ENCODE peak calls at places on chromosome 7, in nine cellular contexts. F is left ventricle myocardium inferior; E is CD8-positive, alpha-beta memory T cell; Z is heart left ventricle; L is brain microvascular endothelial cell; G is hepatocyte; D is colonic mucosa; N is body of pancreas; P is neuronal stem cell. S is an unnamed sample.

GRCh38 chr7:150357277-150357676 is 11.3 kb upstream of the REPIN1 start:
- DNase-seq in F (no peak), E (peak; percentile 44), Z (no peak), L (no peak), G (no peak), D (no peak), N (no peak), P (no peak), S (no peak)

GRCh38 chr7:127876393-127876792 is 154.8 kb downstream of the LRRC4 start:
- DNase-seq in F (no peak), E (no peak), Z (no peak), L (peak; percentile 20), G (no peak), D (no peak), N (no peak), P (no peak), S (no peak)

GRCh38 chr7:155371331-155371883 is 73.7 kb downstream of the INSIG1 start:
- DNase-seq in F (no peak), E (no peak), Z (no peak), L (no peak), G (no peak), D (no peak), N (no peak), P (no peak), S (no peak)

GRCh38 chr7:113561446-113561845 is 357.4 kb downstream of the PPP1R3A start:
- DNase-seq in F (no peak), E (no peak), Z (no peak), L (peak; percentile 59), G (no peak), D (no peak), N (no peak), P (no peak), S (peak; percentile 16)

GRCh38 chr7:143979359-143979758 is 20.8 kb upstream of the OR6B1 start:
- DNase-seq in F (no peak), E (no peak), Z (no peak), L (peak; percentile 47), G (no peak), D (no peak), N (no peak), P (no peak), S (no peak)

GRCh38 chr7:142384508-142384922 is 126.7 kb upstream of the PRSS58 start:
- DNase-seq in F (no peak), E (no peak), Z (no peak), L (no peak), G (no peak), D (no peak), N (no peak), P (no peak), S (no peak)

GRCh38 chr7:17055596-17055995 is 173.8 kb upstream of the AGR3 start:
- DNase-seq in F (no peak), E (no peak), Z (no peak), L (no peak), G (no peak), D (no peak), N (no peak), P (no peak), S (no peak)

GRCh38 chr7:131692131-131692960 is 135.9 kb upstream of the PODXL start:
- DNase-seq in F (peak; percentile 45), E (peak; percentile 5), Z (peak; percentile 39), L (peak; percentile 52), G (peak; percentile 86), D (peak; percentile 72), N (peak; percentile 60), P (peak; percentile 78), S (no peak)

GRCh38 chr7:27196287-27196739 is 3.6 kb downstream of the HOXA13 start:
- DNase-seq in F (peak; percentile 83), E (peak; percentile 75), Z (peak; percentile 69), L (peak; percentile 67), G (peak; percentile 89), D (peak; percentile 97), N (peak; percentile 86), P (peak; percentile 67), S (peak; percentile 37)

GRCh38 chr7:27194641-27195379 is 5.1 kb downstream of the HOXA13 start:
- DNase-seq in F (no peak), E (no peak), Z (no peak), L (no peak), G (no peak), D (peak; percentile 53), N (no peak), P (no peak), S (no peak)

GRCh38 chr7:27198138-27198841 is 1.6 kb downstream of the HOXA13 start:
- DNase-seq in F (no peak), E (no peak), Z (no peak), L (no peak), G (no peak), D (peak; percentile 38), N (no peak), P (no peak), S (no peak)

GRCh38 chr7:27198871-27199801 is 755 bp downstream of the HOXA13 start:
- DNase-seq in F (no peak), E (no peak), Z (no peak), L (no peak), G (no peak), D (peak; percentile 39), N (no peak), P (no peak), S (no peak)

GRCh38 chr7:27197137-27198042 is 2.5 kb downstream of the HOXA13 start:
- DNase-seq in F (no peak), E (no peak), Z (no peak), L (no peak), G (no peak), D (no peak), N (no peak), P (no peak), S (no peak)
- H3K4me3 ChIP-seq in F (no peak overlapping the region), E (no peak overlapping the region), Z (no peak overlapping the region), L (no peak overlapping the region), G (peak overlapping the region; percentile 25), D (peak overlapping the region; percentile 68), N (no peak overlapping the region), P (no peak overlapping the region), S (no peak overlapping the region)

DNA sequence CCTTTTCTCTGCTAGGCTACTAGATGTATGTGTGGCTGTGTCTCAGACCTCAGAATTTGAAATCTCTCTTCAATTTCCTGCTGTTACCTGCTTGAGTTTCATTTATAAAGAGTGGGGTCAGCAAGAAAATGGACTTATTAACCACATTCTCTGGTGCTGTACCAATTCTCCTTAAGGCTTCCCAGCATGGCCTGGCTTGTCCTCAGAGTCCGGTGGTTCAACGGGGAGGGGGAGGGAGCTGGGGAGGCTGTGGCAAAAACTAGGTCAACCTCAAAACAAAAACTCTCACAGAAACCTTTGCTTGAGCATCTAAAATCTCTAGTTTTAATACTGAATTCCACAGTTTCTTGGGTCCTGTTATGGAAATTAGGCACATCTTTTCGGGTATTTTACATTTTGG is 389.1 kb upstream of the COBL start:
- DNase-seq in F (no peak), E (no peak), Z (no peak), L (no peak), G (no peak), D (no peak), N (no peak), P (no peak), S (no peak)
- H3K27ac ChIP-seq in F (no peak overlapping the region), E (no peak overlapping the region), Z (no peak overlapping the region), L (no peak overlapping the region), G (no peak overlapping the region), D (no peak overlapping the region), N (no peak overlapping the region), P (no peak overlapping the region), S (no peak overlapping the region)

GRCh38 chr7:27160147-27160545 is 3.7 kb upstream of the HOXA7 start:
- DNase-seq in F (peak; percentile 14), E (no peak), Z (no peak), L (no peak), G (peak; percentile 18), D (no peak), N (no peak), P (no peak), S (no peak)

GRCh38 chr7:27158436-27159277 is 2.2 kb upstream of the HOXA7 start:
- DNase-seq in F (no peak), E (no peak), Z (no peak), L (no peak), G (no peak), D (no peak), N (no peak), P (no peak), S (no peak)

GRCh38 chr7:27157717-27158431 is 1.4 kb upstream of the HOXA7 start:
- DNase-seq in F (no peak), E (no peak), Z (no peak), L (no peak), G (no peak), D (no peak), N (no peak), P (no peak), S (no peak)

GRCh38 chr7:27160546-27161213 is 4.2 kb upstream of the HOXA7 start:
- DNase-seq in F (peak; percentile 81), E (peak; percentile 79), Z (peak; percentile 80), L (peak; percentile 40), G (peak; percentile 92), D (peak; percentile 91), N (peak; percentile 90), P (peak; percentile 91), S (peak; percentile 64)

DNA sequence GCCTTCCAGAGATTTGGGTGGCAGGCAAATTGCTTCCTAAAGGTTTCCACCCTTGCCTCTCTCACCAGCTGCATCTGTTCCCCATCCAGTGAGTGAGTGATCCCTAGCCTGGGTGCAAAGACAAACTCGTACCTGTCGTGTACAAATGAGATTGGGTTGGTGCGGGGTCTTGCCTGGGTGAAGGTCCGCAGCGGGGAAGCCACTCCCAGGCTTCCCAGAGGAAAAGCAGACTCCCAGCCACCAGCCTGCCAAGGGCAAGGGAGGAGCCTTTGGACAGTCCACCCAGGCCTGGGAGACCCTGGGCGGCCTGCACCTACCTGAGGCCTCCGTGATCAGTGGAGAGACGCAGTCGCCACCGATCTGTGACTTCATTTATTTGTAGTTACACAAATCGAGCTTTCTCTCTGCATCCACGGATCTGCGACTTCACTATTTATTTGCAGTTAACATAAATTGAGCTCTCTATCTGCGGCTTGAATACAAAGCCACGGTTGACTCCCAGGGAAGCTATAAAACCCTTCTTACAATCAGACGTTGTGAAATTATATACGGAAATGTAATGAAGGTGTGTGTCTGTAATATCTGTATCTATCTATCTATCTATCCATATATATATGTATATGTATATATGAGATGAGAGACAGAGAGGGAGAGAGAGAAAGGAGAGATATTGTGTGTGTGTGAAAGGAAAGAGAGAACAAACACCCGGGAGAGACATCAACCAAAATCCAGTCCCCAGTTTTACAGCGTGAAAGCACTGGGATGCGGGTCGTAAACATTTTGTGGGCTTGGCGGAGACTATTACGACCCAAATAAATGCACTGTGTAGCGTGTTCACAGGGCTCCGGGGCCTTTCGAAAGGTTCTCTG is 3.0 kb upstream of the HOXA7 start:
- DNase-seq in F (peak; percentile 7), E (no peak), Z (no peak), L (no peak), G (no peak), D (no peak), N (no peak), P (no peak), S (no peak)
- H3K4me3 ChIP-seq in F (peak overlapping the region; percentile 72), E (peak overlapping the region; percentile 72), Z (no peak overlapping the region), L (no peak overlapping the region), G (no peak overlapping the region), D (peak overlapping the region; percentile 64), N (no peak overlapping the region), P (no peak overlapping the region), S (no peak overlapping the region)

GRCh38 chr7:803243-803635 is 29.0 kb upstream of the SUN1 start:
- DNase-seq in F (no peak), E (no peak), Z (no peak), L (no peak), G (no peak), D (no peak), N (no peak), P (no peak), S (no peak)

GRCh38 chr7:802500-803242 is 29.6 kb upstream of the SUN1 start:
- DNase-seq in F (no peak), E (no peak), Z (no peak), L (no peak), G (no peak), D (no peak), N (no peak), P (no peak), S (no peak)

GRCh38 chr7:801940-802364 is 30.3 kb upstream of the SUN1 start:
- DNase-seq in F (peak; percentile 40), E (no peak), Z (no peak), L (no peak), G (peak; percentile 49), D (peak; percentile 71), N (peak; percentile 79), P (no peak), S (no peak)

GRCh38 chr7:805261-805660 is 27.0 kb upstream of the SUN1 start:
- DNase-seq in F (no peak), E (no peak), Z (no peak), L (no peak), G (peak; percentile 39), D (peak; percentile 89), N (no peak), P (no peak), S (no peak)
- H3K27ac ChIP-seq in F (peak overlapping the region; percentile 87), E (no peak overlapping the region), Z (peak overlapping the region; percentile 65), L (no peak overlapping the region), G (no peak overlapping the region), D (peak overlapping the region; percentile 2), N (no peak overlapping the region), P (no peak overlapping the region), S (no peak overlapping the region)

S was measured in AG04450.